ENCODE peak calls at places on chromosomes 12 and 14, in five cellular contexts. X is HepG2, B is GM12878, U is HCT116, C is K562. N is an unnamed sample.
A peak's percentile ranks its signal among the peaks of the same experiment; 100 is the strongest.

GRCh38 chr14:97266653-97267052 is 469.5 kb downstream of the VRK1 start:
- DNase-seq in X (peak; percentile 10), B (no peak), U (peak; percentile 89), C (no peak), N (no peak)

GRCh38 chr12:22231836-22232235 is 102.7 kb downstream of the ST8SIA1 start:
- DNase-seq in X (no peak), B (no peak), U (no peak), C (no peak), N (no peak)

GRCh38 chr12:13069380-13069779 is 25.2 kb downstream of the FAM234B start:
- DNase-seq in X (no peak), B (no peak), U (no peak), C (no peak), N (no peak)

GRCh38 chr12:88572785-88573565 is 7.3 kb downstream of the KITLG start:
- DNase-seq in X (no peak), B (no peak), U (no peak), C (no peak), N (no peak)

GRCh38 chr12:124548854-124549378 is 18.5 kb downstream of the NCOR2 start:
- DNase-seq in X (no peak), B (no peak), U (no peak), C (no peak), N (peak; percentile 72)

GRCh38 chr12:51320695-51321320 is 3.2 kb downstream of the BIN2 start:
- DNase-seq in X (no peak), B (no peak), U (no peak), C (peak; percentile 56), N (peak; percentile 56)

GRCh38 chr12:75933136-75933535 is 98.4 kb downstream of the PHLDA1 start:
- DNase-seq in X (no peak), B (no peak), U (peak; percentile 75), C (no peak), N (no peak)

GRCh38 chr14:33567003-33567735 is 383.7 kb downstream of the EGLN3 start:
- DNase-seq in X (peak; percentile 76), B (no peak), U (no peak), C (no peak), N (no peak)

GRCh38 chr14:54690887-54691286 is 124.0 kb downstream of the SAMD4A start:
- DNase-seq in X (no peak), B (no peak), U (no peak), C (no peak), N (no peak)

GRCh38 chr14:54881235-54881760 is 21.3 kb downstream of the GCH1 start:
- DNase-seq in X (no peak), B (peak; percentile 87), U (no peak), C (no peak), N (no peak)

GRCh38 chr14:24430143-24430681 is 458 bp downstream of the KHNYN start:
- DNase-seq in X (peak; percentile 71), B (no peak), U (no peak), C (peak; percentile 88), N (peak; percentile 93)

GRCh38 chr14:67137744-67138371 is 51.4 kb upstream of the GARIN2 start:
- DNase-seq in X (no peak), B (no peak), U (no peak), C (no peak), N (peak; percentile 13)

GRCh38 chr12:30067156-30067555 is 283.4 kb upstream of the TMTC1 start:
- DNase-seq in X (no peak), B (no peak), U (no peak), C (no peak), N (no peak)

GRCh38 chr12:92070864-92071445 is 74.7 kb downstream of the BTG1 start:
- DNase-seq in X (peak; percentile 90), B (no peak), U (no peak), C (no peak), N (no peak)

GRCh38 chr14:100290607-100291304 is 15.5 kb downstream of the SLC25A29 start:
- DNase-seq in X (peak; percentile 86), B (no peak), U (no peak), C (no peak), N (peak; percentile 26)

DNA sequence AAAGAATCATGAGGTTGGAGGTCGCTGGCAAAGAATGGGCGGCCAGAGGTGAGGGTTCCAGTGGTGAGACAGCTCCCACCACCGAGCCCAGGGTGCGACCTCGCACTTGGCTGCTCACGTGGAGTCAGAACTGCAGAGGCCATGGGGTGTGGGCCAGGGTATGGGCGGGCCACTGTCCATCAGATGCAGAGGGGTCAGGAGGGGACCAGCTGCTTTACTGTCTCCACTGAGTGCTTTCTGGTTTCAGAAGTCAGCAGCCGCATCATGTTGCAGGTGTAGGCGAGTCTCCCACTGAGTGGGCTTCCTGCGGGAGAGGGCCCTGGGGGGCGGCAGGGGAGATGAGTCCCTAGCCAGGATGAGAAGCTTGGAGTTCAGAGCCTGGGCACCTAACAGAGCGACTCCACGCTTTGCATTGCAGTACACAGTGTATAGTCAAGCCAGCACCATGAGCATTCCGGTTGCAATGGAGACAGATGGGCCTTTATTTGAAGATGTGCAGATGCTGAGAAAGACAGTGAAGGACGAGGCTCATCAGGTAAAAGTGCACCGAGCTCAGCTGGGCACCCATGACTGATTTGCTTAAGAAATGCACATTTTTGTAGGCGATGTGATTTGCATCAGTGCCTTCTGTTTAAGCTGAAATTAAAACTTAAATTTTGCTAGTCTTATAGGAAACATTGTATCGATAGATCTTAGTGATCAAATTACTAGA is 46.8 kb upstream of the DYNC1H1 start:
- DNase-seq in X (no peak), B (no peak), U (no peak), C (no peak), N (no peak)
- TF ChIP-seq ZBTB33 in X (no peak), B (no peak), U (no peak), C (no peak), N (no peak)

DNA sequence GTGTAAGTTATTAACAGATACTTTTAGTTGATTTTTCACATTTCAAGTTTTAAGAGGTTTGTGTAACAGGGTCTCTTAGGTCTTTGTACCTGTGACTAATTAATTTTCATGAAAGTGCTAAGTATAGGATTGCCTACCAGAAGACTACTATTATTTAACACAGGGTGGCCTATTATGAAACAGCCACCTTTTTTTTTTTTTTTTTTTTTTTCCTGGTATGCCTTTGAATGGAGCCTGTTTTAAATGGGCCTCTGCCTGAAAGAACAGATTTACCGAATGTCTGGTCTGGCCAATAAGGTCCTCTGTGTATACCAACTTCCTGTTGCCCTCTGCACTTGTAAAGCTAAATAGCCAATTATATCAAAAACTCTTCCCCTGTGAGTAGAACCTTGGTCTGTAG is 62.5 kb downstream of the SLC38A6 start:
- DNase-seq in X (peak; percentile 8), B (no peak), U (no peak), C (no peak), N (no peak)
- H3K4me2 ChIP-seq in X (no peak overlapping the region), B (no peak overlapping the region), U (no peak overlapping the region), C (no peak overlapping the region), N (no peak overlapping the region)

GRCh38 chr12:116881325-116881866 is at the start of gene HRK:
- DNase-seq in X (no peak), B (no peak), U (no peak), C (peak; percentile 48), N (no peak)
- TF ChIP-seq ZBTB33 in X (no peak), B (no peak), U (no peak), C (no peak), N (no peak)

GRCh38 chr12:50005150-50005549 is 20.1 kb downstream of the RACGAP1 start:
- DNase-seq in X (no peak), B (no peak), U (no peak), C (no peak), N (peak; percentile 48)

GRCh38 chr12:50003595-50003994 is 21.7 kb downstream of the RACGAP1 start:
- DNase-seq in X (no peak), B (no peak), U (no peak), C (no peak), N (no peak)

GRCh38 chr12:50004696-50005095 is 20.6 kb downstream of the RACGAP1 start:
- DNase-seq in X (no peak), B (no peak), U (no peak), C (no peak), N (no peak)

GRCh38 chr12:50006266-50006665 is 19.0 kb downstream of the RACGAP1 start:
- DNase-seq in X (no peak), B (no peak), U (no peak), C (no peak), N (no peak)

GRCh38 chr12:50006754-50007442 is 18.4 kb downstream of the RACGAP1 start:
- DNase-seq in X (no peak), B (no peak), U (no peak), C (no peak), N (no peak)
- H3K4me2 ChIP-seq in X (no peak overlapping the region), B (peak overlapping the region; percentile 55), U (no peak overlapping the region), C (no peak overlapping the region), N (peak overlapping the region; percentile 2)

GRCh38 chr12:104960464-104960863 is 2.4 kb upstream of the SLC41A2 start:
- DNase-seq in X (no peak), B (no peak), U (no peak), C (no peak), N (no peak)
- TF ChIP-seq ZBTB33 in X (no peak), B (no peak), U (no peak), C (no peak), N (no peak)